ENCODE peak calls at places on chromosomes 11 and 22, in ten cellular contexts. O, R, K, B, W, J, Z, D, C and Q are unnamed samples.

GRCh38 chr11:128501008-128501407 is 86.3 kb downstream of the ETS1 start:
- DNase-seq in O (no peak), R (no peak), K (no peak), B (no peak), W (no peak), J (no peak), Z (no peak), D (no peak), C (no peak), Q (no peak)

GRCh38 chr22:43465291-43466015 is 53.6 kb downstream of the MPPED1 start:
- DNase-seq in O (no peak), R (no peak), K (no peak), B (no peak), W (no peak), J (no peak), Z (no peak), D (no peak), C (no peak), Q (no peak)

GRCh38 chr11:133507185-133507584 is 25.1 kb downstream of the OPCML start:
- DNase-seq in O (no peak), R (no peak), K (no peak), B (no peak), W (no peak), J (no peak), Z (no peak), D (no peak), C (no peak), Q (no peak)

GRCh38 chr11:61552108-61552635 is 28.7 kb downstream of the SYT7 start:
- DNase-seq in O (no peak), R (no peak), K (no peak), B (no peak), W (no peak), J (no peak), Z (no peak), D (no peak), C (no peak), Q (no peak)

GRCh38 chr11:112780351-112781043 is 180.7 kb upstream of the NCAM1 start:
- DNase-seq in O (peak), R (no peak), K (no peak), B (no peak), W (no peak), J (no peak), Z (no peak), D (no peak), C (no peak), Q (peak)

GRCh38 chr22:38843716-38844660 is at the start of gene NPTXR:
- DNase-seq in O (no peak), R (no peak), K (peak), B (peak), W (no peak), J (peak), Z (no peak), D (no peak), C (peak), Q (no peak)

GRCh38 chr11:46920709-46921108 is 2.4 kb upstream of the LRP4 start:
- DNase-seq in O (peak), R (no peak), K (no peak), B (no peak), W (peak), J (no peak), Z (peak), D (peak), C (no peak), Q (no peak)

GRCh38 chr11:126318642-126319373 is 14.9 kb downstream of the DCPS start:
- DNase-seq in O (peak), R (peak), K (no peak), B (peak), W (peak), J (no peak), Z (peak), D (peak), C (no peak), Q (no peak)

GRCh38 chr11:105670811-105671210 is 60.9 kb downstream of the GRIA4 start:
- DNase-seq in O (peak), R (no peak), K (no peak), B (no peak), W (peak), J (no peak), Z (no peak), D (no peak), C (no peak), Q (no peak)

GRCh38 chr11:61041755-61042518 is 60.4 kb upstream of the CD5 start:
- DNase-seq in O (peak), R (no peak), K (peak), B (peak), W (no peak), J (peak), Z (no peak), D (peak), C (peak), Q (no peak)

GRCh38 chr11:120929664-120930154 is 94.2 kb upstream of the TBCEL start:
- DNase-seq in O (no peak), R (peak), K (peak), B (peak), W (peak), J (peak), Z (no peak), D (no peak), C (no peak), Q (no peak)

GRCh38 chr11:125784678-125785077 is 3.2 kb upstream of the PATE3 start:
- DNase-seq in O (no peak), R (no peak), K (no peak), B (no peak), W (no peak), J (no peak), Z (no peak), D (no peak), C (no peak), Q (no peak)

GRCh38 chr22:47171441-47172221 is 409.2 kb downstream of the TBC1D22A start:
- DNase-seq in O (no peak), R (no peak), K (no peak), B (no peak), W (no peak), J (no peak), Z (no peak), D (no peak), C (no peak), Q (no peak)

GRCh38 chr11:46290021-46290420 is 12.6 kb downstream of the CREB3L1 start:
- DNase-seq in O (no peak), R (no peak), K (no peak), B (no peak), W (peak), J (no peak), Z (no peak), D (no peak), C (no peak), Q (no peak)

GRCh38 chr22:28333106-28333505 is 346.5 kb downstream of the TTC28 start:
- DNase-seq in O (no peak), R (no peak), K (no peak), B (no peak), W (no peak), J (no peak), Z (no peak), D (no peak), C (no peak), Q (no peak)

GRCh38 chr11:44623321-44623715 is 57.9 kb downstream of the CD82 start:
- DNase-seq in O (no peak), R (no peak), K (no peak), B (peak), W (no peak), J (peak), Z (no peak), D (no peak), C (no peak), Q (peak)

GRCh38 chr11:3840870-3841425 is at the start of gene RHOG:
- DNase-seq in O (no peak), R (peak), K (peak), B (no peak), W (no peak), J (peak), Z (peak), D (peak), C (peak), Q (peak)

GRCh38 chr22:50305393-50305657 is 2.1 kb downstream of the PLXNB2 start:
- DNase-seq in O (no peak), R (no peak), K (no peak), B (no peak), W (no peak), J (no peak), Z (no peak), D (no peak), C (no peak), Q (no peak)

GRCh38 chr11:121018746-121019145 is 5.2 kb upstream of the TBCEL start:
- DNase-seq in O (no peak), R (no peak), K (no peak), B (no peak), W (no peak), J (no peak), Z (no peak), D (no peak), C (no peak), Q (no peak)

GRCh38 chr11:85941380-85941973 is 86.3 kb downstream of the CCDC83 start:
- DNase-seq in O (peak), R (peak), K (no peak), B (no peak), W (peak), J (peak), Z (no peak), D (peak), C (peak), Q (peak)

GRCh38 chr11:16261836-16262644 is 94.3 kb downstream of the SOX6 start:
- DNase-seq in O (no peak), R (no peak), K (no peak), B (no peak), W (no peak), J (no peak), Z (no peak), D (no peak), C (no peak), Q (no peak)

GRCh38 chr22:17773606-17774205 is 563 bp downstream of the BID start:
- DNase-seq in O (peak), R (peak), K (peak), B (peak), W (peak), J (peak), Z (no peak), D (no peak), C (peak), Q (no peak)